ENCODE peak calls at places on chromosomes 7 and 10, in six cellular contexts. One of them, this sample, is unnamed. For H3K4me1 and H3K27me3, the result is how much of the 10 kb centered on the place peaks cover.

GRCh38 chr10:36280396-36280795 is 638.3 kb upstream of the FZD8 start:
- DNase-seq in neuronal stem cell: no peak
- DNase-seq in fibroblast of lung: no peak
- DNase-seq in mammary epithelial cell: no peak
- DNase-seq in IMR-90: peak
- DNase-seq in neural progenitor cell: no peak
- DNase-seq in this sample: peak

GRCh38 chr7:1966631-1967200 is 266.0 kb downstream of the MAD1L1 start:
- DNase-seq in neuronal stem cell: no peak
- DNase-seq in fibroblast of lung: no peak
- DNase-seq in mammary epithelial cell: no peak
- DNase-seq in IMR-90: no peak
- DNase-seq in neural progenitor cell: no peak
- DNase-seq in this sample: no peak

GRCh38 chr10:46547331-46547880 is 9.1 kb downstream of the GPRIN2 start:
- DNase-seq in neuronal stem cell: no peak
- DNase-seq in fibroblast of lung: no peak
- DNase-seq in mammary epithelial cell: no peak
- DNase-seq in IMR-90: no peak
- DNase-seq in neural progenitor cell: no peak
- DNase-seq in this sample: no peak

GRCh38 chr10:97573672-97574071 is 1.1 kb downstream of the ANKRD2 start:
- DNase-seq in neuronal stem cell: no peak
- DNase-seq in fibroblast of lung: no peak
- DNase-seq in mammary epithelial cell: no peak
- DNase-seq in IMR-90: no peak
- DNase-seq in neural progenitor cell: no peak
- DNase-seq in this sample: no peak

GRCh38 chr10:88783734-88784133 is 18.8 kb upstream of the LIPM start:
- DNase-seq in neuronal stem cell: no peak
- DNase-seq in fibroblast of lung: no peak
- DNase-seq in mammary epithelial cell: no peak
- DNase-seq in IMR-90: peak
- DNase-seq in neural progenitor cell: no peak
- DNase-seq in this sample: no peak

GRCh38 chr7:100556541-100556940 is 17.2 kb downstream of the SAP25 start:
- DNase-seq in neuronal stem cell: no peak
- DNase-seq in fibroblast of lung: peak
- DNase-seq in mammary epithelial cell: no peak
- DNase-seq in IMR-90: peak
- DNase-seq in neural progenitor cell: no peak
- DNase-seq in this sample: peak

GRCh38 chr7:13235961-13236360 is 548.5 kb downstream of the ARL4A start:
- DNase-seq in neuronal stem cell: no peak
- DNase-seq in fibroblast of lung: no peak
- DNase-seq in mammary epithelial cell: no peak
- DNase-seq in IMR-90: no peak
- DNase-seq in neural progenitor cell: no peak
- DNase-seq in this sample: no peak

GRCh38 chr7:102264367-102264891 is 22.2 kb upstream of the SH2B2 start:
- DNase-seq in neuronal stem cell: no peak
- DNase-seq in fibroblast of lung: peak
- DNase-seq in mammary epithelial cell: no peak
- DNase-seq in IMR-90: peak
- DNase-seq in neural progenitor cell: no peak
- DNase-seq in this sample: no peak

GRCh38 chr10:99874341-99875085 is 92.1 kb downstream of the ABCC2 start:
- DNase-seq in neuronal stem cell: no peak
- DNase-seq in fibroblast of lung: no peak
- DNase-seq in mammary epithelial cell: no peak
- DNase-seq in IMR-90: no peak
- DNase-seq in neural progenitor cell: no peak
- DNase-seq in this sample: no peak

GRCh38 chr10:61411651-61412050 is 41.5 kb downstream of the TMEM26 start:
- DNase-seq in neuronal stem cell: no peak
- DNase-seq in fibroblast of lung: peak
- DNase-seq in mammary epithelial cell: no peak
- DNase-seq in IMR-90: no peak
- DNase-seq in neural progenitor cell: no peak
- DNase-seq in this sample: no peak

GRCh38 chr7:4768597-4769569 is 6.5 kb upstream of the AP5Z1 start:
- DNase-seq in neuronal stem cell: no peak
- DNase-seq in fibroblast of lung: no peak
- DNase-seq in mammary epithelial cell: no peak
- DNase-seq in IMR-90: no peak
- DNase-seq in neural progenitor cell: no peak
- DNase-seq in this sample: no peak
- H3K4me1 ChIP-seq in neuronal stem cell: under half
- H3K4me1 ChIP-seq in fibroblast of lung: under half
- H3K4me1 ChIP-seq in mammary epithelial cell: under half
- H3K4me1 ChIP-seq in IMR-90: under half
- H3K4me1 ChIP-seq in neural progenitor cell: under half
- H3K4me1 ChIP-seq in this sample: under half

DNA sequence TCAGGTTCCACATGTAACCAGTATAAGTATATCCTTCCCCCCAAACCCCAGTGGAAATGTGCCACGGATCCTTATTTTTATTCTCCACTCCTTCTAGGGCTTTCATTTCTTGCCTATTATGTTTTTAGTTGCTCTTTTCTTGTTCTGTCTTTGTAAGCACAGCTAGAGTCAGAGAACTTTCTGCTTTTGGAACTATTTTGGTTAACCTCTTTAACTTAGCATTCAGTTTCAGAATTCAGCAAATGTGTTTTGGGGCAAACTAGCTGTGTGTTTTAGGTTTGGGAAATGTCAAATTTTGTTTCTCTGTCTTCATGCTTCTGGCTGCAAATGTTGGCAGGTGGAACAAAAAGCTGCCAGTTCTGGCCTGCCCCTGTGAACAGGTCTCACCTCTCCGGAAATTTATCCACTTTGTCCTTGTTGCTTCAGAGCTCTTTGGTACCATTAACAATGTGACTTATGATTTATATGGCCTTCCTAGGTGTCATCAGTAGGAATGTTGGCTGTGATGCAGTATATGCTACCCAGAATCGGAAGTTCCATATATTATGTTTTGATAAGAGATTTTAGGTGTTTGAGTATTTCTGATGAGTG is 156.1 kb downstream of the ADK start:
- DNase-seq in neuronal stem cell: no peak
- DNase-seq in fibroblast of lung: no peak
- DNase-seq in mammary epithelial cell: peak
- DNase-seq in IMR-90: no peak
- DNase-seq in neural progenitor cell: no peak
- DNase-seq in this sample: no peak
- H3K9ac ChIP-seq in neuronal stem cell: no peak
- H3K9ac ChIP-seq in fibroblast of lung: no peak
- H3K9ac ChIP-seq in mammary epithelial cell: no peak
- H3K9ac ChIP-seq in IMR-90: no peak
- H3K9ac ChIP-seq in neural progenitor cell: no peak
- H3K9ac ChIP-seq in this sample: no peak

DNA sequence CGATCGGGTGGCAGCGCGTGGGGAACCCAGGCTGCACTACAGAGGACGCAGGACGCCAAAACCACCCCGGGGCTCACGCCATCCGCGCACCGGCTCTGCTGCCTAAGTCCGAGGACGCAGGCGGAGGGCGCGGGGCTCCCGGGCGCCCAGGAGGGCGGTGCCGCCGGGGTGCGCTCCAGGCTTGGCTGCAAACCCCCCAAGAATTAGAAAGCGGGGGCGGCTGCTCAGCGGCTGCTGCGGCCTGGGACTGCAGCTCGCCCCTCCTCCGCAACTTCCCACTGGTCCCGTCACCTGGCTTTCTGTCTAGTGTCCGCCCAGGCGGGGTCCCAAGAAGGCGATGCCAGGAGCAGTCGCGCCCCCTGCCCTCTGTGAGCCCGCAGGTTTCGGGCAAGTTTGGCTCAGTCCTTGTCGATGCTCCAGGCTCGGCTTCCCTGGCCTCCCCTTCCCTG is 1.7 kb upstream of the POU6F2 start:
- DNase-seq in neuronal stem cell: peak
- DNase-seq in fibroblast of lung: no peak
- DNase-seq in mammary epithelial cell: no peak
- DNase-seq in IMR-90: no peak
- DNase-seq in neural progenitor cell: peak
- DNase-seq in this sample: no peak
- H3K27me3 ChIP-seq in neuronal stem cell: under half
- H3K27me3 ChIP-seq in fibroblast of lung: under half
- H3K27me3 ChIP-seq in mammary epithelial cell: under half
- H3K27me3 ChIP-seq in IMR-90: under half
- H3K27me3 ChIP-seq in neural progenitor cell: under half
- H3K27me3 ChIP-seq in this sample: half or more

GRCh38 chr10:77575271-77576006 is 62.2 kb downstream of the KCNMA1 start:
- DNase-seq in neuronal stem cell: no peak
- DNase-seq in fibroblast of lung: no peak
- DNase-seq in mammary epithelial cell: no peak
- DNase-seq in IMR-90: no peak
- DNase-seq in neural progenitor cell: no peak
- DNase-seq in this sample: no peak
- H3K4me1 ChIP-seq in neuronal stem cell: under half
- H3K4me1 ChIP-seq in fibroblast of lung: under half
- H3K4me1 ChIP-seq in mammary epithelial cell: under half
- H3K4me1 ChIP-seq in IMR-90: under half
- H3K4me1 ChIP-seq in neural progenitor cell: under half
- H3K4me1 ChIP-seq in this sample: under half

GRCh38 chr7:20306499-20306946 is 24.2 kb upstream of the ITGB8 start:
- DNase-seq in neuronal stem cell: peak
- DNase-seq in fibroblast of lung: no peak
- DNase-seq in mammary epithelial cell: no peak
- DNase-seq in IMR-90: no peak
- DNase-seq in neural progenitor cell: peak
- DNase-seq in this sample: no peak
- H3K9ac ChIP-seq in neuronal stem cell: no peak
- H3K9ac ChIP-seq in fibroblast of lung: no peak
- H3K9ac ChIP-seq in mammary epithelial cell: no peak
- H3K9ac ChIP-seq in IMR-90: no peak
- H3K9ac ChIP-seq in neural progenitor cell: no peak
- H3K9ac ChIP-seq in this sample: no peak

GRCh38 chr10:71401969-71402368 is 5.2 kb downstream of the CDH23 start:
- DNase-seq in neuronal stem cell: no peak
- DNase-seq in fibroblast of lung: no peak
- DNase-seq in mammary epithelial cell: no peak
- DNase-seq in IMR-90: no peak
- DNase-seq in neural progenitor cell: no peak
- DNase-seq in this sample: no peak

GRCh38 chr10:71398991-71399375 is 2.3 kb downstream of the CDH23 start:
- DNase-seq in neuronal stem cell: no peak
- DNase-seq in fibroblast of lung: no peak
- DNase-seq in mammary epithelial cell: no peak
- DNase-seq in IMR-90: no peak
- DNase-seq in neural progenitor cell: no peak
- DNase-seq in this sample: no peak

GRCh38 chr10:71397340-71398212 is 856 bp downstream of the CDH23 start:
- DNase-seq in neuronal stem cell: peak
- DNase-seq in fibroblast of lung: no peak
- DNase-seq in mammary epithelial cell: no peak
- DNase-seq in IMR-90: no peak
- DNase-seq in neural progenitor cell: peak
- DNase-seq in this sample: no peak

GRCh38 chr10:71401056-71401455 is 4.3 kb downstream of the CDH23 start:
- DNase-seq in neuronal stem cell: no peak
- DNase-seq in fibroblast of lung: no peak
- DNase-seq in mammary epithelial cell: no peak
- DNase-seq in IMR-90: no peak
- DNase-seq in neural progenitor cell: no peak
- DNase-seq in this sample: no peak

GRCh38 chr10:71399946-71400345 is 3.2 kb downstream of the CDH23 start:
- DNase-seq in neuronal stem cell: no peak
- DNase-seq in fibroblast of lung: no peak
- DNase-seq in mammary epithelial cell: no peak
- DNase-seq in IMR-90: no peak
- DNase-seq in neural progenitor cell: no peak
- DNase-seq in this sample: no peak
- H3K27me3 ChIP-seq in neuronal stem cell: half or more
- H3K27me3 ChIP-seq in fibroblast of lung: under half
- H3K27me3 ChIP-seq in mammary epithelial cell: under half
- H3K27me3 ChIP-seq in IMR-90: half or more
- H3K27me3 ChIP-seq in neural progenitor cell: half or more
- H3K27me3 ChIP-seq in this sample: half or more

GRCh38 chr7:81776159-81776558 is 6.3 kb upstream of the HGF start:
- DNase-seq in neuronal stem cell: no peak
- DNase-seq in fibroblast of lung: no peak
- DNase-seq in mammary epithelial cell: no peak
- DNase-seq in IMR-90: peak
- DNase-seq in neural progenitor cell: no peak
- DNase-seq in this sample: no peak

GRCh38 chr7:81774496-81774895 is 4.6 kb upstream of the HGF start:
- DNase-seq in neuronal stem cell: no peak
- DNase-seq in fibroblast of lung: peak
- DNase-seq in mammary epithelial cell: no peak
- DNase-seq in IMR-90: peak
- DNase-seq in neural progenitor cell: no peak
- DNase-seq in this sample: no peak

GRCh38 chr7:81780914-81781693 is 11.3 kb upstream of the HGF start:
- DNase-seq in neuronal stem cell: no peak
- DNase-seq in fibroblast of lung: no peak
- DNase-seq in mammary epithelial cell: no peak
- DNase-seq in IMR-90: no peak
- DNase-seq in neural progenitor cell: no peak
- DNase-seq in this sample: peak

GRCh38 chr7:81775560-81775959 is 5.7 kb upstream of the HGF start:
- DNase-seq in neuronal stem cell: no peak
- DNase-seq in fibroblast of lung: no peak
- DNase-seq in mammary epithelial cell: no peak
- DNase-seq in IMR-90: no peak
- DNase-seq in neural progenitor cell: no peak
- DNase-seq in this sample: no peak

GRCh38 chr7:81776972-81777371 is 7.1 kb upstream of the HGF start:
- DNase-seq in neuronal stem cell: no peak
- DNase-seq in fibroblast of lung: no peak
- DNase-seq in mammary epithelial cell: no peak
- DNase-seq in IMR-90: no peak
- DNase-seq in neural progenitor cell: no peak
- DNase-seq in this sample: no peak
- H3K4me1 ChIP-seq in neuronal stem cell: under half
- H3K4me1 ChIP-seq in fibroblast of lung: under half
- H3K4me1 ChIP-seq in mammary epithelial cell: under half
- H3K4me1 ChIP-seq in IMR-90: under half
- H3K4me1 ChIP-seq in neural progenitor cell: under half
- H3K4me1 ChIP-seq in this sample: under half

DNA sequence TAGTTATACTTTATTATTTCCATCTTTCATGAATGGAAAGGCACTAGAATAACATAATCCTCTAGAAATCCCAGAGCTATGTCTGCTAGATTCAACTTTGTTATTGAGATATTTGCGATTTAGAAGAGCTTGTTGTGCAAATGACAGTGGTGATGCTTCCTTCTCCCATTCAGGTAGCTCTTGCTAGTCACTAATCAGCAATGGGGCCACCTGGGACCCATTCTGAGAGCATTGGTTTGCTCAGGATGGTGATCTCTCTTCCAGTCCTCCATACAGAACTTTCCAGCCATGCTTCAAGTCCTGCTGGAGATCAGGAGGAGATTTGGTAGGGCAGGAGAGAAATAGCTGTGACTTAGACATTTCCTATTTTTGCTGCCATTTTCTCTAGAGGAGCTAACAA is 65.8 kb upstream of the WNT16 start:
- DNase-seq in neuronal stem cell: no peak
- DNase-seq in fibroblast of lung: no peak
- DNase-seq in mammary epithelial cell: no peak
- DNase-seq in IMR-90: no peak
- DNase-seq in neural progenitor cell: no peak
- DNase-seq in this sample: no peak
- H3K9ac ChIP-seq in neuronal stem cell: no peak
- H3K9ac ChIP-seq in fibroblast of lung: no peak
- H3K9ac ChIP-seq in mammary epithelial cell: no peak
- H3K9ac ChIP-seq in IMR-90: no peak
- H3K9ac ChIP-seq in neural progenitor cell: no peak
- H3K9ac ChIP-seq in this sample: no peak

This sample was measured in adipocyte.